ENCODE peak calls at places on chromosome 1, in five cellular contexts. R is iris pigment epithelial cell; Y is effector memory CD8-positive, alpha-beta T cell; N is EL; D is choroid plexus epithelial cell. V is an unnamed sample.

GRCh38 chr1:94335950-94336349 is 82.2 kb upstream of the ABCD3 start:
- DNase-seq in R (peak; percentile 94), Y (no peak), N (peak; percentile 92), D (peak; percentile 98), V (peak; percentile 96)

GRCh38 chr1:235275223-235275622 is 52.8 kb downstream of the ARID4B start:
- DNase-seq in R (no peak), Y (no peak), N (no peak), D (no peak), V (no peak)

GRCh38 chr1:68963353-68963752 is 466.5 kb upstream of the DEPDC1 start:
- DNase-seq in R (no peak), Y (no peak), N (no peak), D (no peak), V (no peak)

GRCh38 chr1:48068216-48068615 is 71.0 kb upstream of the TRABD2B start:
- DNase-seq in R (no peak), Y (no peak), N (no peak), D (no peak), V (no peak)

GRCh38 chr1:37718901-37719571 is 26.7 kb downstream of the CDCA8 start:
- DNase-seq in R (no peak), Y (no peak), N (no peak), D (no peak), V (no peak)

GRCh38 chr1:31739281-31739853 is 24.8 kb downstream of the ADGRB2 start:
- DNase-seq in R (no peak), Y (no peak), N (no peak), D (no peak), V (no peak)

GRCh38 chr1:58608945-58609344 is 31.9 kb upstream of the TACSTD2 start:
- DNase-seq in R (no peak), Y (no peak), N (no peak), D (no peak), V (no peak)

GRCh38 chr1:198156745-198157240 is at the start of gene NEK7:
- DNase-seq in R (peak; percentile 88), Y (no peak), N (peak; percentile 91), D (peak; percentile 86), V (peak; percentile 88)

GRCh38 chr1:78114034-78114956 is 68.5 kb downstream of the GIPC2 start:
- DNase-seq in R (peak; percentile 78), Y (peak; percentile 45), N (peak; percentile 78), D (peak; percentile 92), V (peak; percentile 92)

GRCh38 chr1:177975588-177976495 is 6.0 kb upstream of the SEC16B start:
- DNase-seq in R (peak; percentile 76), Y (no peak), N (peak; percentile 71), D (peak; percentile 65), V (peak; percentile 5)

GRCh38 chr1:30232288-30232899 is 491.0 kb downstream of the MATN1 start:
- DNase-seq in R (no peak), Y (peak; percentile 38), N (no peak), D (no peak), V (no peak)

V was measured in dermis blood vessel endothelial cell.